ENCODE peak calls at places on chromosomes 11 and 22, in four cellular contexts. I is IMR-90, L is H1, Y is H9. W is an unnamed sample.

GRCh38 chr22:26097840-26098239 is 71.4 kb upstream of the SEZ6L start:
- DNase-seq in I (no peak), L (no peak), Y (no peak), W (no peak)

GRCh38 chr22:44463151-44463550 is 34.9 kb downstream of the RTL6 start:
- DNase-seq in I (no peak), L (no peak), Y (no peak), W (no peak)

GRCh38 chr11:64796047-64796756 is 6.8 kb downstream of the MAP4K2 start:
- DNase-seq in I (no peak), L (no peak), Y (no peak), W (no peak)

GRCh38 chr11:91981995-91982394 is 242.6 kb upstream of the FAT3 start:
- DNase-seq in I (peak; percentile 88), L (no peak), Y (no peak), W (no peak)

GRCh38 chr11:88522624-88523361 is 185.3 kb upstream of the CTSC start:
- DNase-seq in I (no peak), L (no peak), Y (no peak), W (no peak)

GRCh38 chr11:111047376-111047775 is 198.1 kb upstream of the POU2AF2 start:
- DNase-seq in I (peak; percentile 6), L (peak; percentile 52), Y (peak; percentile 47), W (peak; percentile 51)

GRCh38 chr11:106608677-106609076 is 409.6 kb downstream of the GUCY1A2 start:
- DNase-seq in I (peak; percentile 69), L (no peak), Y (no peak), W (no peak)

GRCh38 chr11:22703561-22703960 is 37.1 kb downstream of the GAS2 start:
- DNase-seq in I (peak; percentile 49), L (no peak), Y (no peak), W (peak; percentile 11)

GRCh38 chr11:95977534-95978174 is 53.7 kb upstream of the MTMR2 start:
- DNase-seq in I (peak; percentile 69), L (no peak), Y (no peak), W (no peak)

GRCh38 chr11:95419915-95420314 is 188.9 kb upstream of the SESN3 start:
- DNase-seq in I (peak; percentile 67), L (no peak), Y (no peak), W (no peak)

GRCh38 chr11:126054412-126054811 is 8.3 kb downstream of the CDON start:
- DNase-seq in I (no peak), L (no peak), Y (no peak), W (no peak)

GRCh38 chr11:8794126-8794525 is 111.5 kb downstream of the RPL27A start:
- DNase-seq in I (no peak), L (no peak), Y (no peak), W (no peak)

GRCh38 chr22:17832665-17833064 is 58.4 kb upstream of the BID start:
- DNase-seq in I (no peak), L (no peak), Y (no peak), W (no peak)

GRCh38 chr11:72831521-72832300 is 17.5 kb downstream of the ATG16L2 start:
- DNase-seq in I (peak; percentile 71), L (peak; percentile 90), Y (peak; percentile 88), W (peak; percentile 87)
- H3K4me1 ChIP-seq in I (peaks cover 9% of the 10 kb centered on the region), L (peaks cover 4% of the 10 kb centered on the region), Y (no peaks in the 10 kb centered on the region), W (no peaks in the 10 kb centered on the region)

GRCh38 chr11:27656320-27656719 is 43.9 kb downstream of the BDNF start:
- DNase-seq in I (no peak), L (no peak), Y (no peak), W (peak; percentile 21)
- H3K56ac ChIP-seq in I (no peak overlapping the region), L (no peak overlapping the region), Y (no peak overlapping the region), W (no peak overlapping the region)

GRCh38 chr11:72951193-72951592 is 137.0 kb downstream of the ATG16L2 start:
- DNase-seq in I (peak; percentile 69), L (no peak), Y (no peak), W (no peak)
- H3K4me1 ChIP-seq in I (no peaks in the 10 kb centered on the region), L (no peaks in the 10 kb centered on the region), Y (no peaks in the 10 kb centered on the region), W (peaks cover 3% of the 10 kb centered on the region)

GRCh38 chr11:83119216-83119615 is 37.7 kb upstream of the PCF11 start:
- DNase-seq in I (peak; percentile 11), L (no peak), Y (no peak), W (no peak)
- H3K56ac ChIP-seq in I (no peak overlapping the region), L (no peak overlapping the region), Y (no peak overlapping the region), W (no peak overlapping the region)

GRCh38 chr22:37896939-37897338 is 9.2 kb upstream of the MICALL1 start:
- DNase-seq in I (no peak), L (no peak), Y (no peak), W (peak; percentile 51)
- H3K4me1 ChIP-seq in I (peaks cover 24% of the 10 kb centered on the region), L (peaks cover 16% of the 10 kb centered on the region), Y (peaks cover 12% of the 10 kb centered on the region), W (peaks cover 34% of the 10 kb centered on the region)

GRCh38 chr22:28832731-28833130 is 32.4 kb upstream of the XBP1 start:
- DNase-seq in I (no peak), L (no peak), Y (no peak), W (no peak)
- H3K56ac ChIP-seq in I (no peak overlapping the region), L (no peak overlapping the region), Y (no peak overlapping the region), W (no peak overlapping the region)

GRCh38 chr11:19921976-19922688 is 209.5 kb downstream of the NAV2 start:
- DNase-seq in I (no peak), L (no peak), Y (no peak), W (no peak)

GRCh38 chr11:19924321-19925115 is 211.9 kb downstream of the NAV2 start:
- DNase-seq in I (no peak), L (no peak), Y (no peak), W (no peak)

GRCh38 chr11:19920982-19921381 is 208.3 kb downstream of the NAV2 start:
- DNase-seq in I (no peak), L (no peak), Y (no peak), W (no peak)

GRCh38 chr11:19922689-19923035 is 210.0 kb downstream of the NAV2 start:
- DNase-seq in I (peak; percentile 50), L (no peak), Y (no peak), W (no peak)

DNA sequence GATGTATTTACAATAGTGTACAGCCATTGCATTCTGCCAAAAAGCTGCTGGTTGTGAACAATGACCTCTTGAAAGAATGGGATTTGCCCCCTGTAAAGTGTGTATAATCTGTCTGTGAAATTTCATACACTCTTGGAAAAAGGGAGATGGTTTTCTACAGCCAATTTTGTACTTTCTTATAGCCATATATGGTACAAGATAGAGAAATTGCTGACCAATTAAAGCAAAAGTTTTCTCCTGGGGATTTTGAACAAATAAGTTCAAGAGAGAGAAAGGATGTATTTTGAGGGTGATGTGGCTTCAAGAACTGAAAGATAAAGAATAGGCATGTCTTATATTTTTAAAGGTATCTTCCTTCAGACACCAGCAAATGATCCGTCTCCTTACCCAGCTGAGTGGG is 211.0 kb downstream of the NAV2 start:
- DNase-seq in I (no peak), L (no peak), Y (no peak), W (no peak)
- H3K4me1 ChIP-seq in I (peaks cover 13% of the 10 kb centered on the region), L (no peaks in the 10 kb centered on the region), Y (no peaks in the 10 kb centered on the region), W (no peaks in the 10 kb centered on the region)

GRCh38 chr11:1557168-1557884 is 14.7 kb downstream of the DUSP8 start:
- DNase-seq in I (no peak), L (no peak), Y (peak; percentile 44), W (no peak)
- H3K56ac ChIP-seq in I (no peak overlapping the region), L (no peak overlapping the region), Y (no peak overlapping the region), W (no peak overlapping the region)

GRCh38 chr11:102491969-102492368 is 38.6 kb downstream of the MMP7 start:
- DNase-seq in I (no peak), L (no peak), Y (no peak), W (no peak)

GRCh38 chr11:102495161-102496042 is 35.1 kb downstream of the MMP7 start:
- DNase-seq in I (peak; percentile 88), L (peak; percentile 63), Y (peak; percentile 68), W (peak; percentile 86)

GRCh38 chr11:102497061-102497460 is 33.5 kb downstream of the MMP7 start:
- DNase-seq in I (peak; percentile 77), L (no peak), Y (no peak), W (no peak)

GRCh38 chr11:102494216-102494615 is 36.3 kb downstream of the MMP7 start:
- DNase-seq in I (peak; percentile 51), L (no peak), Y (no peak), W (no peak)

DNA sequence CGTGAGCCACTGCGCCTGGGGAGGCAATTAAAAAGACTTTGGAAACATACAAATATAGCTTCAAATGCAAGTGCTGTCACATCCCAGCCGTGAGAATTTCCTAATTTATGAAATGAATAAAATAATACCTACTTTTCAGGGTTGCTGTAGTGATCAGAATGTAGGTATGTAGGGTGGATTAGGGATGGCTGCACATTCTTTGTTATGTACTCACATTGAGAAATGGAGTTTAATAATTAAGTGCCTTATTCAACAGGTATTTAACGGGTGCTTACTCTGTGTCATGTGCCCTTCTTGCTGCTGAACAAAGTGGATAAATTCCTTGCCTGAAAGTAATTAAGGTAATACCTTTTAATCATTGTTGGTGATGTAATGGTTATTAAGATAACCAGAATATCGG is 37.0 kb downstream of the MMP7 start:
- DNase-seq in I (no peak), L (no peak), Y (no peak), W (no peak)
- H3K4me1 ChIP-seq in I (peaks cover 3% of the 10 kb centered on the region), L (no peaks in the 10 kb centered on the region), Y (no peaks in the 10 kb centered on the region), W (no peaks in the 10 kb centered on the region)